ENCODE peak calls at places on chromosomes 7 and 10, in nine cellular contexts. I is Peyer's patch, W is left lung, R is astrocyte, E is ovary, H is transverse colon, D is thoracic aorta, P is cardiac muscle cell, V is heart right ventricle. S is an unnamed sample.
A peak's percentile ranks its signal among the peaks of the same experiment; 100 is the strongest.

GRCh38 chr10:14358886-14359573 is 28.3 kb upstream of the FRMD4A start:
- DNase-seq in R (peak; percentile 41), W (no peak), H (no peak), V (no peak), D (no peak), P (no peak), E (no peak), I (no peak), S (no peak)

GRCh38 chr7:8773518-8773917 is 340.1 kb downstream of the NXPH1 start:
- DNase-seq in E (no peak), W (no peak), I (no peak), D (no peak), R (no peak), H (no peak), V (no peak), P (no peak), S (no peak)

GRCh38 chr7:83153419-83153818 is 9.3 kb downstream of the PCLO start:
- DNase-seq in V (no peak), P (no peak), W (no peak), D (no peak), I (no peak), E (no peak), R (no peak), H (no peak), S (no peak)

GRCh38 chr7:93194368-93194767 is 31.9 kb downstream of the HEPACAM2 start:
- DNase-seq in V (no peak), D (no peak), H (no peak), E (no peak), W (no peak), P (peak; percentile 14), I (no peak), R (peak; percentile 2), S (no peak)

GRCh38 chr7:44962483-44963251 is 16.1 kb downstream of the MYO1G start:
- DNase-seq in R (peak; percentile 19), I (no peak), E (peak; percentile 47), D (no peak), H (no peak), P (peak; percentile 48), V (no peak), W (no peak), S (peak; percentile 65)

GRCh38 chr10:48609441-48609840 is 4.6 kb upstream of the ARHGAP22 start:
- DNase-seq in P (no peak), W (no peak), H (no peak), D (no peak), E (no peak), R (no peak), I (no peak), V (no peak), S (no peak)

GRCh38 chr10:1559731-1560130 is 177.6 kb downstream of the ADARB2 start:
- DNase-seq in H (no peak), V (no peak), D (no peak), I (peak; percentile 6), E (no peak), W (no peak), R (no peak), P (no peak), S (no peak)

GRCh38 chr10:132783165-132783736 is 2.7 kb downstream of the NKX6-2 start:
- DNase-seq in P (no peak), H (no peak), E (no peak), V (no peak), R (no peak), D (no peak), I (no peak), W (no peak), S (no peak)

GRCh38 chr10:35379226-35380137 is 43.2 kb downstream of the CCNY start:
- DNase-seq in I (peak; percentile 81), H (no peak), W (no peak), R (peak; percentile 67), P (peak; percentile 89), E (no peak), V (peak; percentile 48), D (no peak), S (no peak)

GRCh38 chr7:123562121-123562520 is 4.5 kb upstream of the NDUFA5 start:
- DNase-seq in P (no peak), E (no peak), I (no peak), D (no peak), W (no peak), H (no peak), V (no peak), R (no peak), S (no peak)

GRCh38 chr7:96084880-96085551 is 236.9 kb downstream of the SLC25A13 start:
- DNase-seq in D (no peak), P (peak; percentile 7), E (no peak), R (peak; percentile 68), I (no peak), H (no peak), V (no peak), W (no peak), S (no peak)

GRCh38 chr10:100816671-100817070 is 71.3 kb downstream of the PAX2 start:
- DNase-seq in I (peak; percentile 11), W (no peak), D (no peak), R (no peak), H (no peak), V (no peak), P (no peak), E (no peak), S (no peak)
- H3K27me3 ChIP-seq in I (no peaks in the 10 kb centered on the region), W (peaks cover 96% of the 10 kb centered on the region), D (no peaks in the 10 kb centered on the region), R (peaks cover 65% of the 10 kb centered on the region), H (peaks cover 96% of the 10 kb centered on the region), V (peaks cover 94% of the 10 kb centered on the region), P (peaks cover 65% of the 10 kb centered on the region), E (no peaks in the 10 kb centered on the region), S (peaks cover 89% of the 10 kb centered on the region)

GRCh38 chr10:102743588-102744373 is at the start of gene WBP1L:
- DNase-seq in H (peak; percentile 98), P (peak; percentile 99), I (peak; percentile 98), R (peak; percentile 98), V (peak; percentile 93), E (peak; percentile 97), W (peak; percentile 96), D (peak; percentile 94), S (peak; percentile 94)

GRCh38 chr10:102744374-102745051 is 765 bp downstream of the WBP1L start:
- DNase-seq in H (no peak), I (no peak), P (no peak), R (no peak), E (peak; percentile 28), V (no peak), W (peak; percentile 42), D (no peak), S (no peak)

GRCh38 chr10:102743078-102743587 is 615 bp upstream of the WBP1L start:
- DNase-seq in D (no peak), I (no peak), H (no peak), R (no peak), P (no peak), E (no peak), V (no peak), W (no peak), S (no peak)

GRCh38 chr10:102741848-102742247 is 1.9 kb upstream of the WBP1L start:
- DNase-seq in D (no peak), W (no peak), E (no peak), R (no peak), P (no peak), H (no peak), V (no peak), I (no peak), S (no peak)

GRCh38 chr10:102745157-102745556 is 1.4 kb downstream of the WBP1L start:
- DNase-seq in E (no peak), V (no peak), D (no peak), R (no peak), I (no peak), W (no peak), H (no peak), P (no peak), S (no peak)
- H3K4me3 ChIP-seq in E (peak overlapping the region; percentile 81), V (peak overlapping the region; percentile 99), D (peak overlapping the region; percentile 95), R (peak overlapping the region; percentile 100), I (no peak overlapping the region), W (peak overlapping the region; percentile 98), H (no peak overlapping the region), P (peak overlapping the region; percentile 69), S (peak overlapping the region; percentile 69)

DNA sequence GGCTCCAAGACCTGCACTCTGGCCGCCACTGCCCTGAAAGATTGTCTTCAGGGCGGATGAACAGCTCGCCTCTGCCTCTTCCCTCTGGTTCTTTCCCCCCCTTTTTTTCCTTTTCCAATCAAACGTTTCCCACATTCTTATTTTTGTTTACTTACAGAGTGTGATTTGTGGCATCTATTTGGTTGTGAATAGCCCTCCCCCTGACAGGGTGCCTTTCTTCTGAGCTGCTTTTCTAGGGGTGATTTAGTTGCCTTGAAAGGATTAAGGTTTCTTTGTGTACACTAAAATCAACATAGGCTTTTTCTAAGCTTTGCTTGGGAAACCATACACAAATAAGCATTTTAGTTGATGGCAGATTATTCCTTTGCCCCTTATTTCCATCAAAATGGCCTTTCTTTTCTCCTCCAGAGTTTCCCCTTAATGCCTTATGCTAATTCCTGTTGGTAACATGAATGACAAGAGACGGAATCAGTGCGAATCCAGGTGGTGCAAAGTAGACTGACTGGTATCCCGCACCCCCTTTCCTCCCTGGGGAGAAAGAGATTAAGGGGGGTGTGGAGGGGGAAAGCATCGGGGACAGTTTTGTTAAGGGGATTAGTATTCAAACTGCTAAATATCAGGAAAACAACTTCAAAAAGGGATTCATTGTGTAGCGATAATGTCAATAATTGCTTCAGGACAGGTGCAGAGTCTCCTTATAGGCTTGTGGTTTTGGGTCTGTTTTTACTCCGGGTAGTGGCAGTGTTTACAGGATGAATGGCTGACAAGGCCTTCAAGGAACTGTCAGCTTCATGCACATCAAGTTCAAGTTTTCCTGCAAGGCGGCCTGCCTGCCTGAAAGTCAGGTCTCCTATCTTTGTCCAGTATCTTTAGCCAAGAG is 431.6 kb upstream of the GALNT17 start:
- DNase-seq in R (no peak), I (no peak), E (no peak), V (no peak), D (no peak), W (no peak), P (no peak), H (no peak), S (no peak)
- H3K27me3 ChIP-seq in R (no peaks in the 10 kb centered on the region), I (no peaks in the 10 kb centered on the region), E (no peaks in the 10 kb centered on the region), V (no peaks in the 10 kb centered on the region), D (no peaks in the 10 kb centered on the region), W (peaks cover 14% of the 10 kb centered on the region), P (no peaks in the 10 kb centered on the region), H (peaks cover 10% of the 10 kb centered on the region), S (peaks cover 31% of the 10 kb centered on the region)

DNA sequence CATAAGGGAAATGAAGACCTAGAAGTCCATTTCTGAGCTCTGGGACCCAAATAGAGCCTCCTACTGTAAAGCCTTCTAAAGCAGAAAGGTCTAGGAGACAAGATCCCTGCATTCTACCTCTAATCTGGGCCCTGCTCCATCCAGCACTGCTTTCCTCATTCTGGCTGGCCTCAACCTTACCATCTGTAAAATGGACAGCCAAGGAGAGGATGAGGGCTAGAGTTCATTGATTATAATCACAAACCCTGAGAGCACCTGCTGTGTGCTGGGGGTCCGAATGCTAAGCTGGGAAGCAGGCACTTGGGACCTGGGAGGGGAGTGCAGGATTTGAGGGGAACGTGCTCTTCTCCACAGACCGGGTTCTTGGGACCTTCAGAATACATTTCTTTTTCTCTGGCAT is 454.0 kb upstream of the ZMIZ1 start:
- DNase-seq in I (no peak), P (no peak), E (no peak), R (no peak), H (no peak), D (no peak), W (no peak), V (no peak), S (no peak)
- H3K4me3 ChIP-seq in I (no peak overlapping the region), P (no peak overlapping the region), E (no peak overlapping the region), R (no peak overlapping the region), H (no peak overlapping the region), D (no peak overlapping the region), W (no peak overlapping the region), V (no peak overlapping the region), S (no peak overlapping the region)

S was measured in RWPE2.